ENCODE peak calls at places on chromosomes 4 and X, in nine cellular contexts. V is uterus, J is lower lobe of right lung, M is dorsolateral prefrontal cortex, I is esophagus squamous epithelium, O is astrocyte of the spinal cord, G is psoas muscle, U is fibroblast of lung, N is transverse colon. A is an unnamed sample.

GRCh38 chrX:150869450-150869849 is 29.0 kb downstream of the CD99L2 start:
- DNase-seq in V (no peak), J (peak; percentile 44), M (no peak), I (no peak), O (no peak), G (peak; percentile 21), U (no peak), N (peak; percentile 34), A (no peak)

GRCh38 chr4:164935363-164935762 is 42.1 kb downstream of the TRIM61 start:
- DNase-seq in V (no peak), J (no peak), M (no peak), I (no peak), O (no peak), G (no peak), U (no peak), N (no peak), A (no peak)

GRCh38 chr4:33060873-33061542 is 2340.8 kb downstream of the PCDH7 start:
- DNase-seq in V (no peak), J (no peak), M (peak; percentile 43), I (no peak), O (peak; percentile 61), G (peak; percentile 7), U (peak; percentile 67), N (peak; percentile 24), A (peak; percentile 57)

GRCh38 chr4:138611721-138612120 is 369.6 kb upstream of the SLC7A11 start:
- DNase-seq in V (no peak), J (no peak), M (no peak), I (no peak), O (no peak), G (no peak), U (no peak), N (no peak), A (no peak)

GRCh38 chrX:100895365-100896075 is 21.4 kb upstream of the NOX1 start:
- DNase-seq in V (no peak), J (no peak), M (no peak), I (no peak), O (peak; percentile 41), G (no peak), U (peak; percentile 52), N (peak; percentile 28), A (peak; percentile 28)

GRCh38 chrX:54494970-54495813 is 842 bp downstream of the FGD1 start:
- DNase-seq in V (peak; percentile 33), J (peak; percentile 43), M (no peak), I (no peak), O (peak; percentile 19), G (peak; percentile 29), U (peak; percentile 26), N (no peak), A (peak; percentile 24)

GRCh38 chrX:121308276-121308805 is 260.9 kb downstream of the GLUD2 start:
- DNase-seq in V (peak; percentile 15), J (no peak), M (peak; percentile 51), I (no peak), O (peak; percentile 76), G (no peak), U (no peak), N (peak; percentile 8), A (peak; percentile 32)

GRCh38 chr4:125382995-125383394 is 68.2 kb downstream of the FAT4 start:
- DNase-seq in V (no peak), J (no peak), M (no peak), I (no peak), O (peak; percentile 40), G (no peak), U (no peak), N (no peak), A (no peak)

GRCh38 chr4:9898596-9899345 is 117.3 kb downstream of the DRD5 start:
- DNase-seq in V (no peak), J (no peak), M (no peak), I (no peak), O (no peak), G (no peak), U (peak; percentile 13), N (peak; percentile 37), A (peak; percentile 77)

GRCh38 chr4:8198906-8199593 is at the start of gene SH3TC1:
- DNase-seq in V (peak; percentile 66), J (peak; percentile 96), M (peak; percentile 80), I (peak; percentile 36), O (peak; percentile 78), G (peak; percentile 88), U (peak; percentile 73), N (peak; percentile 92), A (peak; percentile 94)

GRCh38 chr4:67603310-67604028 is 44.9 kb downstream of the STAP1 start:
- DNase-seq in V (no peak), J (no peak), M (no peak), I (no peak), O (no peak), G (no peak), U (no peak), N (no peak), A (no peak)

GRCh38 chrX:101163166-101163565 is 56.4 kb upstream of the DRP2 start:
- DNase-seq in V (no peak), J (no peak), M (no peak), I (no peak), O (no peak), G (no peak), U (peak; percentile 47), N (no peak), A (no peak)

GRCh38 chr4:93031431-93032098 is 727.8 kb downstream of the GRID2 start:
- DNase-seq in V (no peak), J (no peak), M (no peak), I (no peak), O (peak; percentile 6), G (no peak), U (peak; percentile 14), N (no peak), A (no peak)

GRCh38 chrX:129523076-129524055 is at the start of gene SMARCA1:
- DNase-seq in V (peak; percentile 60), J (peak; percentile 50), M (peak; percentile 53), I (no peak), O (peak; percentile 59), G (peak; percentile 25), U (peak; percentile 70), N (peak; percentile 17), A (peak; percentile 71)

GRCh38 chr4:41142946-41143720 is 71.2 kb downstream of the APBB2 start:
- DNase-seq in V (peak; percentile 74), J (no peak), M (no peak), I (no peak), O (peak; percentile 96), G (peak; percentile 49), U (peak; percentile 97), N (peak; percentile 39), A (no peak)

GRCh38 chr4:81538712-81539432 is 67.2 kb upstream of the RASGEF1B start:
- DNase-seq in V (no peak), J (no peak), M (no peak), I (no peak), O (no peak), G (no peak), U (no peak), N (no peak), A (no peak)

GRCh38 chr4:126687655-126688358 is 945.0 kb upstream of the INTU start:
- DNase-seq in V (no peak), J (no peak), M (no peak), I (no peak), O (no peak), G (no peak), U (peak; percentile 35), N (no peak), A (no peak)

GRCh38 chrX:128769511-128769910 is 717.3 kb upstream of the ACTRT1 start:
- DNase-seq in V (no peak), J (no peak), M (no peak), I (no peak), O (peak; percentile 2), G (no peak), U (no peak), N (no peak), A (no peak)

GRCh38 chr4:70895405-70895804 is 6.8 kb upstream of the MOB1B start:
- DNase-seq in V (no peak), J (no peak), M (no peak), I (no peak), O (peak; percentile 78), G (no peak), U (no peak), N (no peak), A (peak; percentile 22)

GRCh38 chr4:60461551-60461950 is 738.6 kb upstream of the ADGRL3 start:
- DNase-seq in V (no peak), J (no peak), M (no peak), I (no peak), O (no peak), G (no peak), U (no peak), N (no peak), A (no peak)

GRCh38 chr4:60463846-60464502 is 736.2 kb upstream of the ADGRL3 start:
- DNase-seq in V (no peak), J (no peak), M (no peak), I (no peak), O (no peak), G (no peak), U (peak; percentile 36), N (no peak), A (no peak)
- TF ChIP-seq CTCF in V (no peak), J (no peak), M (no peak), I (no peak), O (peak; percentile 35), G (no peak), U (peak; percentile 20), N (no peak), A (no peak)

GRCh38 chr4:127965062-127965802 is at the start of the genes ABHD18 and MFSD8:
- DNase-seq in V (peak; percentile 98), J (peak; percentile 100), M (peak; percentile 96), I (peak; percentile 95), O (peak; percentile 99), G (peak; percentile 99), U (peak; percentile 99), N (peak; percentile 100), A (peak; percentile 100)
- TF ChIP-seq CTCF in V (peak; percentile 50), J (peak; percentile 47), M (peak; percentile 23), I (peak; percentile 47), O (peak; percentile 59), G (peak; percentile 48), U (peak; percentile 26), N (peak; percentile 40), A (peak; percentile 43)

DNA sequence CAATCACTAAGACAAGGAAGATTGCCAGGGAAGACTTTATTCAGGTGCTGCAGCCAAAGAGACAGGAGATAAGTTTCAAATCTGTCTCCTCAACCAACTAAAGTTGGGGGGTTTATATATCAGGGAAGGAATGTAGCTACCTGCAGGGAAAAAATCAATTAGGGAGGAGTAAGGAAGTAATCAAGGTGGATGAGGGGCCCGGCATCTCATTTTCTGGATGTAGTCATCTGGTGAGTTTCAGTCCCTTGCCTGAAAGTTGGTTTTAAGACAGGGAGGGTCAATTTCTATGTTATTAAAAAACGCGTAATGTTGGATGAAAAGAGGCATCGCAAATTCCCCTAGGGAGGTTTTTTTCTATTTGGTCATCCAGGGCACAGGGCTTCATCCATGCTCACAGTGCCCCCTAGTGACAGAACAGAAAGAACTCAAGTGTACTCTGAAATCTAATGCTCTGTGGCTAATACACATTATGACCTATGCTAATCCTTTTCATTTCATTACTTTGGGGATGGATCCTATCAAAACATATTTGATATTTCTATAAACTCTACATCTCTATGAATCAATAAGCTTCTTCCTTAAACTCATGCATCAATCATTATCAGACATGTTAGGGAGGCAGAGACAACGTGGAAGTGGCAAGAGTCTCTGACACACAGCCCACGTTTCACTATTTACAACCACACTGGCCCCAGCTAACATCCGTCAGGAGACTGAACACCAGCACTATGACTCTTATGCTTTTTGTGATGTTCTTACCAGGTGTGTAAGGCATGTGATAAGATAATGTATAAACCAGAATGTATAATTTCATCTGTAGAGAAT is 1577.0 kb upstream of the TENM3 start:
- DNase-seq in V (no peak), J (no peak), M (no peak), I (no peak), O (peak; percentile 55), G (no peak), U (peak; percentile 83), N (no peak), A (peak; percentile 63)
- TF ChIP-seq CTCF in V (no peak), J (peak; percentile 44), M (peak; percentile 68), I (peak; percentile 3), O (peak; percentile 64), G (peak; percentile 25), U (peak; percentile 26), N (peak; percentile 48), A (peak; percentile 39)

GRCh38 chrX:83916525-83916924 is 55.6 kb downstream of the CYLC1 start:
- DNase-seq in V (no peak), J (no peak), M (no peak), I (no peak), O (no peak), G (no peak), U (no peak), N (peak; percentile 8), A (no peak)
- TF ChIP-seq CTCF in V (no peak), J (no peak), M (no peak), I (peak; percentile 10), O (peak; percentile 28), G (no peak), U (peak; percentile 32), N (peak; percentile 30), A (no peak)